ENCODE peak calls at places on chromosomes 11 and 22, in eight cellular contexts. B is H9, V is H1, Z is PC-3, F is IMR-90, L is GM23248, U is MM.1S, N is astrocyte. J is an unnamed sample.

GRCh38 chr11:36372101-36372767 is 76.1 kb downstream of the PRR5L start:
- DNase-seq in B (no peak), V (no peak), Z (peak; percentile 66), F (peak; percentile 81), L (peak; percentile 84), U (no peak), N (peak; percentile 96), J (no peak)

GRCh38 chr11:256952-257737 is 20.4 kb downstream of the PSMD13 start:
- DNase-seq in B (no peak), V (no peak), Z (no peak), F (no peak), L (no peak), U (no peak), N (no peak), J (peak; percentile 66)

GRCh38 chr11:121194731-121195596 is 93.9 kb downstream of the TECTA start:
- DNase-seq in B (peak; percentile 53), V (peak; percentile 64), Z (peak; percentile 91), F (peak; percentile 64), L (peak; percentile 60), U (peak; percentile 72), N (peak; percentile 25), J (peak; percentile 80)

GRCh38 chr11:66365711-66366619 is 5.6 kb downstream of the SLC29A2 start:
- DNase-seq in B (no peak), V (no peak), Z (no peak), F (no peak), L (no peak), U (no peak), N (no peak), J (peak; percentile 40)

GRCh38 chr11:131748146-131749050 is 378.0 kb downstream of the NTM start:
- DNase-seq in B (peak; percentile 62), V (peak; percentile 83), Z (peak; percentile 69), F (peak; percentile 79), L (peak; percentile 90), U (peak; percentile 58), N (peak; percentile 58), J (peak; percentile 61)

GRCh38 chr22:46578251-46578823 is 40.9 kb upstream of the CELSR1 start:
- DNase-seq in B (peak; percentile 26), V (no peak), Z (no peak), F (no peak), L (peak; percentile 26), U (no peak), N (no peak), J (no peak)

GRCh38 chr22:37742374-37743092 is 45.7 kb downstream of the TRIOBP start:
- DNase-seq in B (no peak), V (no peak), Z (peak; percentile 92), F (peak; percentile 91), L (peak; percentile 94), U (no peak), N (peak; percentile 86), J (no peak)

GRCh38 chr22:23215294-23216204 is 35.2 kb downstream of the BCR start:
- DNase-seq in B (no peak), V (no peak), Z (peak; percentile 46), F (peak; percentile 64), L (peak; percentile 40), U (no peak), N (peak; percentile 46), J (no peak)

GRCh38 chr11:6927030-6927617 is 898 bp downstream of the ZNF215 start:
- DNase-seq in B (no peak), V (no peak), Z (no peak), F (no peak), L (peak; percentile 9), U (peak; percentile 78), N (peak; percentile 18), J (peak; percentile 83)

GRCh38 chr11:17827006-17827405 is 92.4 kb downstream of the KCNC1 start:
- DNase-seq in B (no peak), V (no peak), Z (peak; percentile 41), F (no peak), L (no peak), U (no peak), N (no peak), J (peak; percentile 48)

GRCh38 chr11:117554601-117555333 is 227.1 kb downstream of the CEP164 start:
- DNase-seq in B (no peak), V (no peak), Z (peak; percentile 37), F (no peak), L (no peak), U (no peak), N (no peak), J (no peak)

GRCh38 chr22:32469799-32470212 is 4.8 kb upstream of the FBXO7 start:
- DNase-seq in B (no peak), V (no peak), Z (peak; percentile 29), F (peak; percentile 84), L (peak; percentile 87), U (no peak), N (peak; percentile 57), J (no peak)

GRCh38 chr11:95297680-95298452 is 66.9 kb upstream of the SESN3 start:
- DNase-seq in B (no peak), V (no peak), Z (no peak), F (no peak), L (no peak), U (no peak), N (no peak), J (no peak)

GRCh38 chr11:108224366-108224765 is 1.5 kb downstream of the ATM start:
- DNase-seq in B (no peak), V (no peak), Z (no peak), F (no peak), L (no peak), U (no peak), N (no peak), J (peak; percentile 77)

GRCh38 chr11:47477323-47477722 is 28.4 kb upstream of the RAPSN start:
- DNase-seq in B (no peak), V (no peak), Z (peak; percentile 72), F (peak; percentile 69), L (peak; percentile 66), U (no peak), N (peak; percentile 62), J (no peak)

GRCh38 chr22:38697055-38697980 is 3.4 kb downstream of the JOSD1 start:
- DNase-seq in B (no peak), V (no peak), Z (peak; percentile 67), F (peak; percentile 58), L (peak; percentile 56), U (no peak), N (peak; percentile 69), J (no peak)

GRCh38 chr11:13118194-13118593 is 109.1 kb downstream of the RASSF10 start:
- DNase-seq in B (no peak), V (no peak), Z (peak; percentile 93), F (peak; percentile 97), L (peak; percentile 94), U (no peak), N (peak; percentile 99), J (no peak)

GRCh38 chr11:60100511-60100910 is 12.0 kb downstream of the MS4A2 start:
- DNase-seq in B (no peak), V (no peak), Z (no peak), F (no peak), L (no peak), U (no peak), N (no peak), J (no peak)

GRCh38 chr11:35343033-35343598 is 76.2 kb downstream of the SLC1A2 start:
- DNase-seq in B (no peak), V (no peak), Z (no peak), F (no peak), L (no peak), U (peak; percentile 26), N (no peak), J (no peak)

GRCh38 chr11:108970221-108970991 is 305.5 kb downstream of the DDX10 start:
- DNase-seq in B (no peak), V (no peak), Z (no peak), F (no peak), L (peak; percentile 32), U (no peak), N (no peak), J (no peak)

GRCh38 chr11:111571829-111572501 is 30.3 kb upstream of the SIK2 start:
- DNase-seq in B (no peak), V (no peak), Z (peak; percentile 45), F (peak; percentile 33), L (peak; percentile 57), U (no peak), N (no peak), J (no peak)

GRCh38 chr11:67652965-67653845 is 2.7 kb upstream of the ACY3 start:
- DNase-seq in B (no peak), V (no peak), Z (no peak), F (no peak), L (no peak), U (no peak), N (no peak), J (no peak)

GRCh38 chr11:45252134-45252856 is 33.8 kb downstream of the SYT13 start:
- DNase-seq in B (peak; percentile 92), V (peak; percentile 96), Z (peak; percentile 60), F (peak; percentile 7), L (peak; percentile 55), U (peak; percentile 72), N (peak; percentile 20), J (peak; percentile 85)

DNA sequence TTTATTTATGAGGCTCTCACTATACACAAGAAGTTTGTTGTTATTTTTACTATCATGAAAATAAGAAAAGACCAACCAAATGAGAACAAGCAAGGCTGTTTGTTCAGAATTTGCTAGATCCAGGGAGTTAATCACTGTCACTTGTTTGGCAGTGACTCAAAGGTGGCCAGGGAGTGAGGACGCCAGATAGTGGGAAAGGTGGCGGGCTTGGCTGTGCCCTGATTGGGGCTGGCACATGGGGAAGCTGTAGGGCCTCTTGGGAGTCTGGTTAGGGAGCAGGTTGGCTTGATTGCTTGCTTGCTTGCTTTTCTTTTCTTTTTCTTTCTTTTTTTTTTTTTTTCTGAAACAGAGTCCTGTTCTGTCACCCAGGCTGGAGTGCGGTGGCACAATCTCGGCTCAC is 53.1 kb upstream of the SLC22A12 start:
- DNase-seq in B (no peak), V (no peak), Z (no peak), F (no peak), L (no peak), U (no peak), N (no peak), J (no peak)
- H3K4me2 ChIP-seq in B (no peak overlapping the region), V (no peak overlapping the region), Z (no peak overlapping the region), F (no peak overlapping the region), L (no peak overlapping the region), U (no peak overlapping the region), N (no peak overlapping the region), J (no peak overlapping the region)

GRCh38 chr22:26516503-26516902 is 4.2 kb upstream of the TFIP11 start:
- DNase-seq in B (no peak), V (no peak), Z (no peak), F (no peak), L (no peak), U (no peak), N (no peak), J (no peak)
- H3K9ac ChIP-seq in B (no peak overlapping the region), V (no peak overlapping the region), Z (no peak overlapping the region), F (no peak overlapping the region), L (no peak overlapping the region), U (no peak overlapping the region), N (no peak overlapping the region), J (peak overlapping the region; percentile 31)

GRCh38 chr11:58780578-58780977 is 48.8 kb upstream of the GLYAT start:
- DNase-seq in B (no peak), V (no peak), Z (no peak), F (no peak), L (no peak), U (no peak), N (no peak), J (no peak)
- H3K4me2 ChIP-seq in B (no peak overlapping the region), V (no peak overlapping the region), Z (no peak overlapping the region), F (no peak overlapping the region), L (no peak overlapping the region), U (no peak overlapping the region), N (no peak overlapping the region), J (no peak overlapping the region)

DNA sequence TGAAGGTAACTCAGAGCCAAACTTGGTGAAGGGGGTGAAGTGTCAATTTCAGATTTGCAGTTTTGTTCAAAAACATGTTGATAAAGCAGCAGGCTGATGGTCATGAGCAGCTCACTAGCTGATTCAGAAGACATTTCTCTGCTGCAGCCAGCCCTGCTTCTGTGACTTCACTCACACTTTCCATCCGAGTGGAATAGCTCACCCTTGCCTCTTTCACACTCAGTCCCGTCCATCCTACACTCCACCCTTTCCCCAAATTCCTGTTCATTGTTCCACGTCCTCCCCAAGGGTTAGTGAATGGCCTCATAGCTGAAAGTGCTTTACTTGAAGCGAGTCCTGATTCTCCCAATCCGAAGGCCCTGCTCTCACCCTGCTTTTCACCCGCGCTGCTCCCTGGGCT is 188.6 kb downstream of the SNX19 start:
- DNase-seq in B (no peak), V (no peak), Z (no peak), F (no peak), L (peak; percentile 12), U (no peak), N (no peak), J (no peak)
- H3K9ac ChIP-seq in B (no peak overlapping the region), V (no peak overlapping the region), Z (no peak overlapping the region), F (no peak overlapping the region), L (no peak overlapping the region), U (no peak overlapping the region), N (no peak overlapping the region), J (no peak overlapping the region)

J was measured in Karpas-422.